ENCODE peak calls at places on chromosomes 11 and 22, in eight cellular contexts. T is HCT116, C is body of pancreas, X is A549, P is sigmoid colon, G is adrenal gland, Z is transverse colon, E is lower leg skin. F is an unnamed sample.
A peak's percentile ranks its signal among the peaks of the same experiment; 100 is the strongest.

GRCh38 chr22:40534379-40535188 is 101.9 kb downstream of the MRTFA start:
- DNase-seq in T (no peak), C (no peak), X (no peak), P (no peak), G (no peak), Z (no peak), E (no peak), F (no peak)

GRCh38 chr22:30922151-30922611 is 46.4 kb downstream of the MORC2 start:
- DNase-seq in T (no peak), C (peak; percentile 64), X (no peak), P (peak; percentile 84), G (peak; percentile 65), Z (peak; percentile 62), E (no peak), F (peak; percentile 68)

GRCh38 chr11:75894036-75894585 is 79.1 kb downstream of the UVRAG start:
- DNase-seq in T (no peak), C (no peak), X (no peak), P (no peak), G (no peak), Z (no peak), E (no peak), F (no peak)

GRCh38 chr22:19658967-19659804 is 55.1 kb upstream of the SEPTIN5 start:
- DNase-seq in T (no peak), C (no peak), X (no peak), P (no peak), G (no peak), Z (no peak), E (no peak), F (no peak)

GRCh38 chr11:128212324-128212723 is 375.0 kb downstream of the ETS1 start:
- DNase-seq in T (no peak), C (no peak), X (no peak), P (no peak), G (no peak), Z (no peak), E (no peak), F (no peak)

GRCh38 chr11:47270331-47271271 is 668 bp downstream of the MADD start:
- DNase-seq in T (no peak), C (peak; percentile 46), X (peak; percentile 44), P (peak; percentile 74), G (peak; percentile 76), Z (peak; percentile 34), E (no peak), F (peak; percentile 33)

GRCh38 chr11:13052130-13052541 is 43.0 kb downstream of the RASSF10 start:
- DNase-seq in T (no peak), C (peak; percentile 66), X (no peak), P (no peak), G (no peak), Z (peak; percentile 36), E (peak; percentile 23), F (peak; percentile 49)

GRCh38 chr11:18192988-18193387 is 20.4 kb downstream of the MRGPRX4 start:
- DNase-seq in T (no peak), C (no peak), X (no peak), P (no peak), G (no peak), Z (no peak), E (no peak), F (no peak)

GRCh38 chr11:93857413-93858185 is 7.2 kb upstream of the VSTM5 start:
- DNase-seq in T (no peak), C (no peak), X (no peak), P (no peak), G (no peak), Z (no peak), E (no peak), F (no peak)

DNA sequence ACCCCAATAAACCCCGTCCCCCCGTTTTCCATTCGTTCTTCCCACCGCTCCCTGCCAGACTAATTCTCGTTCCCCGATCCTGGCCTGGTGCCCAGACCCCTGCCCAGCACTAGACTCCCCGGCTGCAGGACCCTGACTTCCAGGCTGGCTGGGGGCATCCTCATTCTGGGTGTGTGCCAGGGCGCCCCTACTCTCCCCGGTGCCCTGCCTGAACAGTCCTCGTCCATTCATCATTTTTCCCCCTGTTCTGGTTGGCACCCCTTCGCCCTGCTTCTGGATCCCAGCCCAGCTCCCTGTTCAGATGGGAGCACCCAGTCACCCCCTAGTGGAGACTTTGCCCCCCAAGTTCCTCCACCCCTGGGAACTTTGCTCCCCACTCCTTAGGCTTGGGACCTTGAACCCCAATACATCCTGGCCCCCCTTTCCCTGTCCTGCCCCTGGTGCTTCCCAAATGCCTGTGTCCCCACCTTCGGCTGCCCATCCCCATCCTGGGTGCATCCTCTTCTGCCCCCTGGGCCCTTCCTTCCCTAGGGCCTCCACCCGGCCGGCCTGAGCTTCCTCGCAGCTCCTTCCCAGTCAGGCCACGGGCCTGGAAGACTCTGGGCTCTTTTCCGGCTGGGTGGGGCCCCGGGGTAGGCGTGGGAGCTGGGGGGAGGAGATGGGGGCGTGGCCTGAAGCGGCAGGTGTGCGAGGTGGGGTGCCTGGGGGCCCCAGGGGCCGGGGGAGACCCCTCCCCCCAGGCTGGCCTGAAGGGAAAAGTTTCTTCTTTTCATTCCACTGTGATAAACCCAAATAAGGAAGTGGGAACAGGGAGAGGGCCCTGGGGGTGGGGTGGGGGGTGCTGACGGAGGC is 882 bp downstream of the PLCB3 start:
- DNase-seq in T (no peak), C (peak; percentile 60), X (peak; percentile 69), P (peak; percentile 77), G (peak; percentile 43), Z (peak; percentile 89), E (no peak), F (peak; percentile 57)
- TF ChIP-seq POLR2A in T (peak; percentile 44), C (no peak), X (peak; percentile 60), P (no peak), G (no peak), Z (peak; percentile 88), E (no peak), F (no peak)

GRCh38 chr22:42692239-42693054 is 28.2 kb downstream of the A4GALT start:
- DNase-seq in T (no peak), C (no peak), X (no peak), P (no peak), G (no peak), Z (no peak), E (no peak), F (no peak)
- TF ChIP-seq CTCF in T (peak; percentile 21), C (no peak), X (no peak), P (no peak), G (no peak), Z (no peak), E (no peak), F (no peak)

GRCh38 chr22:17629646-17630045 is 1.1 kb upstream of the ATP6V1E1 start:
- DNase-seq in T (no peak), C (no peak), X (no peak), P (no peak), G (no peak), Z (no peak), E (no peak), F (no peak)
- H3K4me3 ChIP-seq in T (peak overlapping the region; percentile 100), C (no peak overlapping the region), X (peak overlapping the region; percentile 96), P (no peak overlapping the region), G (peak overlapping the region; percentile 99), Z (no peak overlapping the region), E (no peak overlapping the region), F (no peak overlapping the region)

GRCh38 chr11:64566042-64566914 is 24.7 kb upstream of the SLC22A12 start:
- DNase-seq in T (peak; percentile 92), C (peak; percentile 93), X (peak; percentile 93), P (peak; percentile 87), G (peak; percentile 93), Z (peak; percentile 65), E (peak; percentile 39), F (peak; percentile 70)

GRCh38 chr11:64564947-64565889 is 25.8 kb upstream of the SLC22A12 start:
- DNase-seq in T (no peak), C (no peak), X (no peak), P (no peak), G (no peak), Z (no peak), E (no peak), F (no peak)

GRCh38 chr11:64568584-64569140 is 22.4 kb upstream of the SLC22A12 start:
- DNase-seq in T (no peak), C (no peak), X (no peak), P (no peak), G (no peak), Z (no peak), E (no peak), F (no peak)

GRCh38 chr11:64568041-64568571 is 22.9 kb upstream of the SLC22A12 start:
- DNase-seq in T (no peak), C (no peak), X (no peak), P (no peak), G (no peak), Z (no peak), E (no peak), F (no peak)

DNA sequence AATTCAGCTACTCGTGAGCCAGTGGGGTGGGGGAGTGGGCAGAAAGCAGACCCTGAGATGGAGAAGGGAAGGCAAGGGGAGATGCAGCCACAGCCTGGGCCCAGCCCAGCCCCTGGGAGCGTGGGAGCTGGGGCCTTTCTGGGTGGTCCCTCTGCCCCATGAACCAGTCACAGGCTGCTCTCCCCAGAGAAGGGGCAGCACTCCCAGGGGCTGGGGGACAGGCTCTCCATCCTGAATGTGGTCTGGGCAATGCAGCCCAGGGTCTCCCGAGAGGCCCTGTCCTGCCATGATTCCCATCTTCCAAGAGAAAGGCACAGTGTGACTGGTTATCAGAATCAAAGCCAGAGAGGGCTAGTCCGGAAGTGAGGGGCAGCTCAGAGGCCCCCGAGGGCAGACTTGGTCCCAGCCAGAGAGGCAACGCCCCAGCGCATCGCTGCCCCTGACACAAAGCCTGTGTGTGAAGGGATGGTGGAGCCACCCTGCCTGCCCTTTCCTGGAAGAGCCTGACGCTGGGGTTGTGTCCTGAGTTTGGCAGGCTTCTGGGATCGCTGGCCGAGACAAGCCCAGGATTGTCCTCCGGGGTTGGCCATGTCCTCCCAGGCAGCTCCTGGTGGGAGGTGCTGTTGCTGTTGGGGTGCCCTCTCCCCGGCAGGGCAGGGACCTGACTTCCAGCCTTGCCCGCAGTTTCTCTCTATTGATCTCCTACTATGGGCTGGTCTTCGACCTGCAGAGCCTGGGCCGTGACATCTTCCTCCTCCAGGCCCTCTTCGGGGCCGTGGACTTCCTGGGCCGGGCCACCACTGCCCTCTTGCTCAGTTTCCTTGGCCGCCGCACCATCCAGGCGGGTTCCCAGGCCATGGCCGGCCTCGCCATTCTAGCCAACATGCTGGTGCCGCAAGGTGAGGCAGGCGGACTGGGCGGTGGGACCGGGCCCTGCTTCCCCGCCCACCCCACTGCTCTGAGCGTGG is 23.8 kb upstream of the SLC22A12 start:
- DNase-seq in T (no peak), C (no peak), X (no peak), P (no peak), G (no peak), Z (no peak), E (no peak), F (no peak)
- TF ChIP-seq POLR2A in T (no peak), C (no peak), X (no peak), P (no peak), G (no peak), Z (no peak), E (no peak), F (no peak)

GRCh38 chr11:9203715-9204311 is 61.3 kb downstream of the DENND5A start:
- DNase-seq in T (no peak), C (no peak), X (no peak), P (no peak), G (no peak), Z (no peak), E (no peak), F (no peak)
- TF ChIP-seq CTCF in T (no peak), C (no peak), X (no peak), P (no peak), G (no peak), Z (no peak), E (no peak), F (no peak)

GRCh38 chr11:62538470-62539237 is 8.0 kb downstream of the AHNAK start:
- DNase-seq in T (no peak), C (no peak), X (no peak), P (no peak), G (no peak), Z (no peak), E (no peak), F (no peak)
- H3K4me3 ChIP-seq in T (peak overlapping the region; percentile 39), C (no peak overlapping the region), X (peak overlapping the region; percentile 1), P (peak overlapping the region; percentile 100), G (no peak overlapping the region), Z (peak overlapping the region; percentile 12), E (no peak overlapping the region), F (no peak overlapping the region)